ENCODE peak calls at places on chromosomes 2 and 18, in ten cellular contexts. Y is stomach, K is GM12865, B is adipocyte, P is astrocyte of the spinal cord, X is BJ, C is SJCRH30, S is esophagus squamous epithelium, Z is heart left ventricle, G is heart right ventricle. U is an unnamed sample.

GRCh38 chr2:124815386-124815785 is 790.3 kb downstream of the CNTNAP5 start:
- DNase-seq in S (no peak), K (no peak), C (no peak), Z (no peak), Y (no peak), B (no peak), G (no peak), P (no peak), X (no peak), U (no peak)

GRCh38 chr18:13555192-13555591 is 171.2 kb downstream of the FAM210A start:
- DNase-seq in C (no peak), S (no peak), P (no peak), G (no peak), X (no peak), Y (no peak), B (no peak), Z (no peak), K (no peak), U (no peak)

GRCh38 chr2:103132536-103133217 is 370.8 kb downstream of the TMEM182 start:
- DNase-seq in Y (no peak), Z (no peak), X (no peak), G (no peak), S (no peak), B (no peak), P (no peak), C (no peak), K (peak), U (no peak)

GRCh38 chr2:105134076-105134475 is 96.2 kb downstream of the MRPS9 start:
- DNase-seq in P (no peak), Z (no peak), K (no peak), Y (no peak), C (no peak), X (no peak), B (peak), S (no peak), G (no peak), U (no peak)

GRCh38 chr18:49178736-49179135 is 228.0 kb upstream of the SMAD7 start:
- DNase-seq in K (peak), S (no peak), X (no peak), B (peak), G (no peak), Z (no peak), P (peak), Y (peak), C (no peak), U (no peak)

GRCh38 chr2:101473911-101474751 is 781 bp downstream of the RFX8 start:
- DNase-seq in Z (peak), Y (peak), X (no peak), S (no peak), K (no peak), C (no peak), G (peak), P (peak), B (peak), U (no peak)

GRCh38 chr2:228067309-228067708 is 114.2 kb downstream of the SPHKAP start:
- DNase-seq in B (no peak), P (no peak), K (no peak), Y (no peak), C (no peak), X (no peak), G (no peak), Z (no peak), S (no peak), U (no peak)

GRCh38 chr2:105797298-105797819 is 52.6 kb downstream of the NCK2 start:
- DNase-seq in B (peak), C (no peak), X (no peak), P (no peak), Z (peak), K (peak), S (no peak), Y (no peak), G (no peak), U (peak)

GRCh38 chr2:26735883-26736588 is 28.0 kb upstream of the SLC35F6 start:
- DNase-seq in K (no peak), S (no peak), X (no peak), Z (no peak), C (no peak), Y (no peak), P (no peak), B (no peak), G (no peak), U (no peak)

GRCh38 chr18:11752116-11752911 is 63.2 kb downstream of the GNAL start:
- DNase-seq in G (no peak), P (peak), S (no peak), Y (no peak), B (peak), C (no peak), X (no peak), K (peak), Z (no peak), U (no peak)

GRCh38 chr2:188204830-188205229 is 86.8 kb upstream of the GULP1 start:
- DNase-seq in X (no peak), B (no peak), Z (no peak), Y (no peak), C (no peak), P (no peak), S (no peak), G (no peak), K (no peak), U (no peak)

GRCh38 chr2:25286025-25286400 is 55.7 kb downstream of the DNMT3A start:
- DNase-seq in K (peak), G (no peak), Z (no peak), Y (no peak), S (no peak), X (no peak), B (no peak), C (no peak), P (no peak), U (no peak)

GRCh38 chr2:213080969-213081617 is 70.3 kb downstream of the IKZF2 start:
- DNase-seq in S (no peak), G (no peak), Y (no peak), B (no peak), C (no peak), Z (no peak), P (no peak), K (no peak), X (no peak), U (no peak)

GRCh38 chr2:173101687-173102086 is 26.0 kb downstream of the MAP3K20 start:
- DNase-seq in X (no peak), S (no peak), Y (no peak), G (no peak), K (peak), P (no peak), C (no peak), B (peak), Z (no peak), U (no peak)

GRCh38 chr2:239444626-239445625 is 44.1 kb upstream of the HDAC4 start:
- DNase-seq in C (no peak), Z (no peak), B (peak), G (no peak), S (no peak), Y (no peak), K (no peak), X (no peak), P (no peak), U (peak)

GRCh38 chr2:240458900-240459391 is 23.5 kb downstream of the GPC1 start:
- DNase-seq in B (no peak), S (no peak), X (no peak), P (no peak), G (peak), Y (no peak), Z (peak), C (no peak), K (no peak), U (no peak)

GRCh38 chr2:51013060-51013746 is 18.7 kb downstream of the NRXN1 start:
- DNase-seq in Y (peak), C (peak), K (no peak), G (no peak), S (no peak), B (peak), X (no peak), Z (no peak), P (no peak), U (no peak)

GRCh38 chr18:56351911-56352502 is 286.4 kb downstream of the TXNL1 start:
- DNase-seq in B (no peak), S (no peak), X (no peak), P (no peak), K (no peak), Z (no peak), Y (no peak), G (no peak), C (no peak), U (no peak)

GRCh38 chr2:104599802-104600510 is 254.0 kb upstream of the POU3F3 start:
- DNase-seq in C (no peak), Z (no peak), Y (no peak), G (no peak), S (no peak), B (peak), X (no peak), P (peak), K (no peak), U (no peak)

GRCh38 chr2:21175895-21176646 is 52.3 kb downstream of the TDRD15 start:
- DNase-seq in G (no peak), C (no peak), K (no peak), P (no peak), Y (no peak), S (no peak), Z (no peak), X (no peak), B (peak), U (no peak)

GRCh38 chr2:149410701-149411484 is 80.5 kb downstream of the LYPD6 start:
- DNase-seq in C (no peak), X (peak), Z (no peak), K (no peak), S (no peak), B (peak), G (no peak), P (peak), Y (no peak), U (no peak)

GRCh38 chr2:32770360-32770759 is 142.5 kb downstream of the TTC27 start:
- DNase-seq in C (no peak), X (no peak), B (no peak), Y (no peak), G (no peak), K (no peak), Z (no peak), S (no peak), P (no peak), U (no peak)

GRCh38 chr2:64331430-64331700 is 122.6 kb upstream of the LGALSL start:
- DNase-seq in S (no peak), B (no peak), X (no peak), C (no peak), G (no peak), K (no peak), Z (no peak), P (no peak), Y (no peak), U (no peak)

GRCh38 chr2:109128048-109128465 is 948 bp upstream of the SH3RF3 start:
- DNase-seq in S (no peak), K (peak), X (no peak), G (peak), B (peak), Z (peak), Y (peak), C (peak), P (peak), U (peak)

GRCh38 chr18:59769105-59769865 is 72.1 kb upstream of the CCBE1 start:
- DNase-seq in C (no peak), G (no peak), B (peak), K (no peak), P (peak), Z (no peak), Y (no peak), S (no peak), X (no peak), U (no peak)

GRCh38 chr18:56789004-56789888 is 138.1 kb downstream of the WDR7 start:
- DNase-seq in K (peak), S (no peak), X (no peak), P (peak), C (peak), B (no peak), Y (no peak), Z (peak), G (peak), U (no peak)

GRCh38 chr2:134139615-134140014 is 114.3 kb upstream of the MGAT5 start:
- DNase-seq in K (no peak), P (no peak), X (no peak), G (no peak), C (no peak), S (no peak), B (no peak), Z (peak), Y (no peak), U (no peak)

GRCh38 chr18:77057043-77057442 is 75.5 kb downstream of the MBP start:
- DNase-seq in X (no peak), K (no peak), B (no peak), Y (no peak), C (no peak), Z (peak), P (no peak), G (peak), S (no peak), U (no peak)

GRCh38 chr18:79442508-79443221 is 46.9 kb downstream of the NFATC1 start:
- DNase-seq in G (no peak), C (peak), B (peak), Z (no peak), S (no peak), K (no peak), Y (no peak), X (no peak), P (no peak), U (peak)

GRCh38 chr2:157479081-157480027 is 35.5 kb upstream of the CYTIP start:
- DNase-seq in Z (no peak), K (peak), X (no peak), C (no peak), P (no peak), G (no peak), Y (no peak), B (no peak), S (no peak), U (no peak)

GRCh38 chr2:181300600-181301291 is 156.4 kb upstream of the ITGA4 start:
- DNase-seq in P (no peak), Y (no peak), X (no peak), S (no peak), K (no peak), Z (no peak), B (no peak), G (no peak), C (no peak), U (no peak)

GRCh38 chr2:112465373-112465772 is 16.6 kb upstream of the TTL start:
- DNase-seq in Y (no peak), B (peak), Z (no peak), S (no peak), X (no peak), K (no peak), C (no peak), P (peak), G (no peak), U (no peak)

GRCh38 chr2:190695739-190696138 is 46.9 kb downstream of the NAB1 start:
- DNase-seq in Z (no peak), P (no peak), C (no peak), B (no peak), X (no peak), S (no peak), G (no peak), Y (no peak), K (peak), U (no peak)

GRCh38 chr2:39411186-39411944 is 25.7 kb downstream of the MAP4K3 start:
- DNase-seq in P (peak), S (no peak), K (no peak), B (peak), G (no peak), X (peak), C (no peak), Y (no peak), Z (no peak), U (no peak)

GRCh38 chr18:48885951-48886400 is 64.8 kb downstream of the SMAD7 start:
- DNase-seq in P (no peak), B (no peak), S (no peak), Z (no peak), X (no peak), G (no peak), C (no peak), K (no peak), Y (no peak), U (no peak)

GRCh38 chr2:215144106-215144875 is 5.9 kb upstream of the ABCA12 start:
- DNase-seq in X (no peak), G (no peak), K (peak), B (no peak), S (no peak), C (no peak), P (no peak), Y (no peak), Z (no peak), U (no peak)

GRCh38 chr18:2420367-2420766 is 150.9 kb downstream of the METTL4 start:
- DNase-seq in G (no peak), Z (no peak), S (no peak), Y (no peak), K (no peak), P (no peak), X (no peak), B (no peak), C (no peak), U (no peak)

GRCh38 chr2:39932198-39932597 is 153.1 kb upstream of the THUMPD2 start:
- DNase-seq in B (no peak), S (no peak), P (no peak), Y (no peak), K (no peak), G (no peak), C (no peak), X (no peak), Z (no peak), U (no peak)

GRCh38 chr2:39266139-39266805 is 22.5 kb upstream of the CDKL4 start:
- DNase-seq in Y (no peak), S (no peak), X (no peak), B (no peak), G (no peak), K (peak), C (no peak), Z (no peak), P (no peak), U (no peak)

DNA sequence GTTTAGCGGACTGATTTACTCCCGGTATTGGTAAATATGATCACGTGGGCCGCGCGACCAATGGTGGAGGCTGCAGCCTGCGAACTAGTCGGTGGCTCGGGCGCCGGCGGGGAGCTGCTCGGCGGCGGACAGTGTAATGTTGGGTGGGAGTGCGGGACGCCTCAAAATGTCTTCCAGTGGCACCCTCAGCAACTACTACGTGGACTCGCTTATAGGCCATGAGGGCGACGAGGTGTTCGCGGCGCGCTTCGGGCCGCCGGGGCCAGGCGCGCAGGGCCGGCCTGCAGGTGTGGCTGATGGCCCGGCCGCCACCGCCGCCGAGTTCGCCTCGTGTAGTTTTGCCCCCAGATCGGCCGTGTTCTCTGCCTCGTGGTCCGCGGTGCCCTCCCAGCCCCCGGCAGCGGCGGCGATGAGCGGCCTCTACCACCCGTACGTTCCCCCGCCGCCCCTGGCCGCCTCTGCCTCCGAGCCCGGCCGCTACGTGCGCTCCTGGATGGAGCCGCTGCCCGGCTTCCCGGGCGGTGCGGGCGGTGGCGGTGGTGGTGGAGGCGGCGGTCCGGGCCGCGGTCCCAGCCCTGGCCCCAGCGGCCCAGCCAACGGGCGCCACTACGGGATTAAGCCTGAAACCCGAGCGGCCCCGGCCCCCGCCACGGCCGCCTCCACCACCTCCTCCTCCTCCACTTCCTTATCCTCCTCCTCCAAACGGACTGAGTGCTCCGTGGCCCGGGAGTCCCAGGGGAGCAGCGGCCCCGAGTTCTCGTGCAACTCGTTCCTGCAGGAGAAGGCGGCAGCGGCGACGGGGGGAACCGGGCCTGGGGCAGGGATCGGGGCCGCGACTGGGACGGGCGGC is at the start of gene HOXD9:
- DNase-seq in G (no peak), X (no peak), S (no peak), P (peak), Y (no peak), K (no peak), Z (no peak), B (no peak), C (peak), U (peak)
- H3K4me3 ChIP-seq in G (peak), X (peak), S (peak), P (peak), Y (peak), K (no peak), Z (peak), B (peak), C (peak), U (peak)

GRCh38 chr2:12456293-12457151 is 260.2 kb upstream of the TRIB2 start:
- DNase-seq in C (peak), S (peak), B (peak), P (peak), G (peak), Y (peak), Z (peak), K (peak), X (peak), U (peak)
- H3K4me3 ChIP-seq in C (no peak), S (no peak), B (peak), P (peak), G (no peak), Y (no peak), Z (peak), K (peak), X (no peak), U (no peak)

DNA sequence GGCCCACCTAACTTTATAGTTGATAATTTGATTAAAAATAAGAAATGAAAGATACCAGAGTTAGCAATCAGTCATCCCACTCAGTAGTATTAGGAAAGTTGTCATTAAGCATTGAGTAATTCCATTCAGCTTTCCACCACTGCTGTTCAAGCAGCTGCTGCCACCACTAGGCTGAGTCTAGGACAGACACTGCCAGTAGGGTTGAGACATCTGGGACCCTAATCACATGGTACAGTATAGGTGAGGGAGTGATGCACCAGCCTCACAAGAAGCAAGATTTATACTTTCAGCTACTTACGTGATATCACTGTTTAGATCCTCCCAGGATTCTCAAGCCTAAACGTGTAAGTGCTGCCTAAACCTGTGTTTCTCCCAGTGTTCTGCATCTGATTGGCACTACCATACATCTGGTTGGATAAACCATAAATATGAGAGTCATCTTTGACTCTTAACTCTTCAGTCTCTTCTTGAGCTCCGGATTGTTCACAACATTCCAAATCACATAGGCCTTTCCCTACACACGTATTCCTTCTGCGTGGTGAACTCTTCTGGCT is 3.2 kb downstream of the UBXN4 start:
- DNase-seq in G (no peak), S (no peak), X (no peak), Y (no peak), B (peak), Z (no peak), C (peak), K (peak), P (peak), U (no peak)
- H3K4me3 ChIP-seq in G (no peak), S (no peak), X (no peak), Y (no peak), B (peak), Z (no peak), C (peak), K (no peak), P (no peak), U (no peak)

GRCh38 chr18:23872701-23873550 is 141.6 kb upstream of the TTC39C start:
- DNase-seq in S (no peak), X (no peak), C (no peak), B (no peak), Y (peak), K (no peak), Z (no peak), G (no peak), P (no peak), U (no peak)
- H3K4me3 ChIP-seq in S (peak), X (no peak), C (no peak), B (no peak), Y (peak), K (no peak), Z (no peak), G (no peak), P (no peak), U (no peak)

DNA sequence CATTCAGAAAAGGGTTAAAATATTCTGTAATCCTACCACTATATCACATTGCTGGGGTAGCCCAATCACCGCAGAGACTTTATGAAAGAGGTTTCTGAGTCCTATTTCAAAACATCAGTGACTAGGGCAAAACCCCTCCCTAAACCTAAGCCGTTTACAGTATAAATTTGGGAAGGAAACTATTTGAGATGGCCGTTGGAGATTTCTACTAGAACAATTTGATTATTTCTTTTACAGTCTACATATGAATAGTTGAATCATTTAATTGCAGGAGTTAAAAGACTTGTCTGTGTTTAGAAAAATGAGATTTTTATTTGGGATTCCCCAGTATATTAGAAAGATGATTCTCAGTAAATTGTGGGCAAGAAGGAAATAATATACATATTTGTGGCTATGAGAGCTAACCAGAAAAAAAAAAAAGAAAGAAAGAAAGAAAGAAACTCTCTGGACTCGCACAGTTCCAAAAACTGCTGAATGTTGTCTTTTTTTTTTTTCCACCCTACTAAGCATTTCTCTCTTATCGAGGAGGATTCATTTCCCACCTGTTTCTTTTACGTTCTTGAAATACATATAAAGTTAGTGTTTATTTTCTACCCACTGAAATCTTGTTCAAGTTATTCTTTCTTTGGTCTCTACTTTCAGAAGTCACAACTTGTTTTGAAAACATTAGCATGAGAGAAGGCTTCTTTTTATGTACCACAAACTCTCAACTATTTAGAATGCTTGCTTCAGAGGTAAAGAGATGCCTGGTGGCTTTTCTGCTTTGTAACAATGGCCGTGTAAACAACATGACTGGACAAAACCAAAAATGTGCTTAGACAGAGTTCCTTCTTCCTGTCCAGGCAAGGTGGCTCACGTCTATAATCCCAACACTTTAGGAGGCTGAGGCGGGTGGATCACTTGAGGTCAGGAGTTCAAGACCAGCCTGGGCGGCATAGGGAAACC is 65.9 kb downstream of the BCL2 start:
- DNase-seq in S (no peak), B (peak), Z (no peak), X (no peak), G (no peak), C (no peak), P (peak), Y (no peak), K (peak), U (no peak)
- H3K4me3 ChIP-seq in S (no peak), B (peak), Z (no peak), X (no peak), G (no peak), C (no peak), P (no peak), Y (no peak), K (no peak), U (no peak)